ENCODE peak calls at places on chromosomes 11 and 22, in eight cellular contexts. One of them, this sample, is unnamed.

GRCh38 chr11:134476435-134477021 is 64.5 kb upstream of the B3GAT1 start:
- DNase-seq in stimulated activated CD8-positive, alpha-beta memory T cell treated with anti-CD3 and anti-CD28 coated beads, Interleukin-4, amount 100 ng/mL, for 4 hours: no peak
- DNase-seq in M059J: peak
- DNase-seq in OCI-M1: no peak
- DNase-seq in HT1080: no peak
- DNase-seq in activated T-cell treated with anti-CD3 and anti-CD28 coated beads, Interleukin-2, amount 50 U/mL, for 72 hours: no peak
- DNase-seq in lower leg skin: no peak
- DNase-seq in RWPE2: no peak
- DNase-seq in this sample: no peak

GRCh38 chr22:22941831-22942510 is 54.4 kb downstream of the IGLL5 start:
- DNase-seq in stimulated activated CD8-positive, alpha-beta memory T cell treated with anti-CD3 and anti-CD28 coated beads, Interleukin-4, amount 100 ng/mL, for 4 hours: no peak
- DNase-seq in M059J: no peak
- DNase-seq in OCI-M1: no peak
- DNase-seq in HT1080: no peak
- DNase-seq in activated T-cell treated with anti-CD3 and anti-CD28 coated beads, Interleukin-2, amount 50 U/mL, for 72 hours: no peak
- DNase-seq in lower leg skin: peak
- DNase-seq in RWPE2: no peak
- DNase-seq in this sample: no peak

GRCh38 chr11:134557571-134558257 is 145.7 kb upstream of the B3GAT1 start:
- DNase-seq in stimulated activated CD8-positive, alpha-beta memory T cell treated with anti-CD3 and anti-CD28 coated beads, Interleukin-4, amount 100 ng/mL, for 4 hours: no peak
- DNase-seq in M059J: peak
- DNase-seq in OCI-M1: no peak
- DNase-seq in HT1080: peak
- DNase-seq in activated T-cell treated with anti-CD3 and anti-CD28 coated beads, Interleukin-2, amount 50 U/mL, for 72 hours: no peak
- DNase-seq in lower leg skin: peak
- DNase-seq in RWPE2: no peak
- DNase-seq in this sample: no peak

GRCh38 chr11:117814766-117815261 is 9.7 kb downstream of the FXYD2 start:
- DNase-seq in stimulated activated CD8-positive, alpha-beta memory T cell treated with anti-CD3 and anti-CD28 coated beads, Interleukin-4, amount 100 ng/mL, for 4 hours: peak
- DNase-seq in M059J: no peak
- DNase-seq in OCI-M1: peak
- DNase-seq in HT1080: no peak
- DNase-seq in activated T-cell treated with anti-CD3 and anti-CD28 coated beads, Interleukin-2, amount 50 U/mL, for 72 hours: peak
- DNase-seq in lower leg skin: peak
- DNase-seq in RWPE2: no peak
- DNase-seq in this sample: peak

GRCh38 chr11:62457474-62457873 is 38.6 kb downstream of the SCGB1A1 start:
- DNase-seq in stimulated activated CD8-positive, alpha-beta memory T cell treated with anti-CD3 and anti-CD28 coated beads, Interleukin-4, amount 100 ng/mL, for 4 hours: no peak
- DNase-seq in M059J: no peak
- DNase-seq in OCI-M1: no peak
- DNase-seq in HT1080: no peak
- DNase-seq in activated T-cell treated with anti-CD3 and anti-CD28 coated beads, Interleukin-2, amount 50 U/mL, for 72 hours: no peak
- DNase-seq in lower leg skin: no peak
- DNase-seq in RWPE2: no peak
- DNase-seq in this sample: no peak

GRCh38 chr11:8196749-8197148 is 27.9 kb upstream of the RIC3 start:
- DNase-seq in stimulated activated CD8-positive, alpha-beta memory T cell treated with anti-CD3 and anti-CD28 coated beads, Interleukin-4, amount 100 ng/mL, for 4 hours: no peak
- DNase-seq in M059J: no peak
- DNase-seq in OCI-M1: no peak
- DNase-seq in HT1080: no peak
- DNase-seq in activated T-cell treated with anti-CD3 and anti-CD28 coated beads, Interleukin-2, amount 50 U/mL, for 72 hours: no peak
- DNase-seq in lower leg skin: no peak
- DNase-seq in RWPE2: no peak
- DNase-seq in this sample: no peak

GRCh38 chr22:29270475-29271271 is 2.6 kb downstream of the EWSR1 start:
- DNase-seq in stimulated activated CD8-positive, alpha-beta memory T cell treated with anti-CD3 and anti-CD28 coated beads, Interleukin-4, amount 100 ng/mL, for 4 hours: no peak
- DNase-seq in M059J: peak
- DNase-seq in OCI-M1: peak
- DNase-seq in HT1080: no peak
- DNase-seq in activated T-cell treated with anti-CD3 and anti-CD28 coated beads, Interleukin-2, amount 50 U/mL, for 72 hours: no peak
- DNase-seq in lower leg skin: no peak
- DNase-seq in RWPE2: no peak
- DNase-seq in this sample: no peak

GRCh38 chr11:21634491-21634890 is 558.4 kb upstream of the ANO5 start:
- DNase-seq in stimulated activated CD8-positive, alpha-beta memory T cell treated with anti-CD3 and anti-CD28 coated beads, Interleukin-4, amount 100 ng/mL, for 4 hours: no peak
- DNase-seq in M059J: no peak
- DNase-seq in OCI-M1: no peak
- DNase-seq in HT1080: no peak
- DNase-seq in activated T-cell treated with anti-CD3 and anti-CD28 coated beads, Interleukin-2, amount 50 U/mL, for 72 hours: no peak
- DNase-seq in lower leg skin: no peak
- DNase-seq in RWPE2: no peak
- DNase-seq in this sample: no peak

GRCh38 chr11:69744435-69744834 is 30.7 kb downstream of the FGF4 start:
- DNase-seq in stimulated activated CD8-positive, alpha-beta memory T cell treated with anti-CD3 and anti-CD28 coated beads, Interleukin-4, amount 100 ng/mL, for 4 hours: no peak
- DNase-seq in M059J: peak
- DNase-seq in OCI-M1: no peak
- DNase-seq in HT1080: peak
- DNase-seq in activated T-cell treated with anti-CD3 and anti-CD28 coated beads, Interleukin-2, amount 50 U/mL, for 72 hours: no peak
- DNase-seq in lower leg skin: no peak
- DNase-seq in RWPE2: no peak
- DNase-seq in this sample: no peak

GRCh38 chr11:69435161-69435990 is 46.1 kb upstream of the LINC01488 start:
- DNase-seq in stimulated activated CD8-positive, alpha-beta memory T cell treated with anti-CD3 and anti-CD28 coated beads, Interleukin-4, amount 100 ng/mL, for 4 hours: no peak
- DNase-seq in M059J: no peak
- DNase-seq in OCI-M1: peak
- DNase-seq in HT1080: no peak
- DNase-seq in activated T-cell treated with anti-CD3 and anti-CD28 coated beads, Interleukin-2, amount 50 U/mL, for 72 hours: no peak
- DNase-seq in lower leg skin: no peak
- DNase-seq in RWPE2: no peak
- DNase-seq in this sample: no peak

GRCh38 chr11:14445542-14446530 is 53.8 kb downstream of the COPB1 start:
- DNase-seq in stimulated activated CD8-positive, alpha-beta memory T cell treated with anti-CD3 and anti-CD28 coated beads, Interleukin-4, amount 100 ng/mL, for 4 hours: no peak
- DNase-seq in M059J: peak
- DNase-seq in OCI-M1: no peak
- DNase-seq in HT1080: peak
- DNase-seq in activated T-cell treated with anti-CD3 and anti-CD28 coated beads, Interleukin-2, amount 50 U/mL, for 72 hours: no peak
- DNase-seq in lower leg skin: no peak
- DNase-seq in RWPE2: no peak
- DNase-seq in this sample: no peak

GRCh38 chr11:70628881-70629844 is 230.8 kb downstream of the CTTN start:
- DNase-seq in stimulated activated CD8-positive, alpha-beta memory T cell treated with anti-CD3 and anti-CD28 coated beads, Interleukin-4, amount 100 ng/mL, for 4 hours: no peak
- DNase-seq in M059J: no peak
- DNase-seq in OCI-M1: no peak
- DNase-seq in HT1080: no peak
- DNase-seq in activated T-cell treated with anti-CD3 and anti-CD28 coated beads, Interleukin-2, amount 50 U/mL, for 72 hours: no peak
- DNase-seq in lower leg skin: peak
- DNase-seq in RWPE2: no peak
- DNase-seq in this sample: no peak

GRCh38 chr11:88354909-88355308 is 17.4 kb upstream of the CTSC start:
- DNase-seq in stimulated activated CD8-positive, alpha-beta memory T cell treated with anti-CD3 and anti-CD28 coated beads, Interleukin-4, amount 100 ng/mL, for 4 hours: no peak
- DNase-seq in M059J: no peak
- DNase-seq in OCI-M1: peak
- DNase-seq in HT1080: no peak
- DNase-seq in activated T-cell treated with anti-CD3 and anti-CD28 coated beads, Interleukin-2, amount 50 U/mL, for 72 hours: no peak
- DNase-seq in lower leg skin: no peak
- DNase-seq in RWPE2: no peak
- DNase-seq in this sample: no peak

GRCh38 chr11:61682093-61682732 is 2.0 kb downstream of the DAGLA start:
- DNase-seq in stimulated activated CD8-positive, alpha-beta memory T cell treated with anti-CD3 and anti-CD28 coated beads, Interleukin-4, amount 100 ng/mL, for 4 hours: no peak
- DNase-seq in M059J: peak
- DNase-seq in OCI-M1: no peak
- DNase-seq in HT1080: peak
- DNase-seq in activated T-cell treated with anti-CD3 and anti-CD28 coated beads, Interleukin-2, amount 50 U/mL, for 72 hours: no peak
- DNase-seq in lower leg skin: no peak
- DNase-seq in RWPE2: no peak
- DNase-seq in this sample: no peak

GRCh38 chr22:21984793-21985192 is 2.2 kb upstream of the TOP3B start:
- DNase-seq in stimulated activated CD8-positive, alpha-beta memory T cell treated with anti-CD3 and anti-CD28 coated beads, Interleukin-4, amount 100 ng/mL, for 4 hours: no peak
- DNase-seq in M059J: no peak
- DNase-seq in OCI-M1: peak
- DNase-seq in HT1080: peak
- DNase-seq in activated T-cell treated with anti-CD3 and anti-CD28 coated beads, Interleukin-2, amount 50 U/mL, for 72 hours: no peak
- DNase-seq in lower leg skin: no peak
- DNase-seq in RWPE2: no peak
- DNase-seq in this sample: no peak

GRCh38 chr22:23237201-23237798 is 57.0 kb downstream of the BCR start:
- DNase-seq in stimulated activated CD8-positive, alpha-beta memory T cell treated with anti-CD3 and anti-CD28 coated beads, Interleukin-4, amount 100 ng/mL, for 4 hours: no peak
- DNase-seq in M059J: no peak
- DNase-seq in OCI-M1: no peak
- DNase-seq in HT1080: no peak
- DNase-seq in activated T-cell treated with anti-CD3 and anti-CD28 coated beads, Interleukin-2, amount 50 U/mL, for 72 hours: no peak
- DNase-seq in lower leg skin: no peak
- DNase-seq in RWPE2: no peak
- DNase-seq in this sample: no peak

GRCh38 chr22:28548411-28548810 is 131.2 kb downstream of the TTC28 start:
- DNase-seq in stimulated activated CD8-positive, alpha-beta memory T cell treated with anti-CD3 and anti-CD28 coated beads, Interleukin-4, amount 100 ng/mL, for 4 hours: no peak
- DNase-seq in M059J: no peak
- DNase-seq in OCI-M1: no peak
- DNase-seq in HT1080: no peak
- DNase-seq in activated T-cell treated with anti-CD3 and anti-CD28 coated beads, Interleukin-2, amount 50 U/mL, for 72 hours: no peak
- DNase-seq in lower leg skin: no peak
- DNase-seq in RWPE2: no peak
- DNase-seq in this sample: no peak

This sample was measured in central memory CD4-positive, alpha-beta T cell.